ENCODE peak calls at places on chromosome 21, in nine cellular contexts. One of them, this sample, is unnamed.

GRCh38 chr21:26028183-26028582 is 142.4 kb downstream of the APP start:
- DNase-seq in GM23248: no peak
- DNase-seq in right cardiac atrium: no peak
- DNase-seq in thoracic aorta: no peak
- DNase-seq in CD8-positive, alpha-beta memory T cell: no peak
- DNase-seq in breast epithelium: no peak
- DNase-seq in heart left ventricle: no peak
- DNase-seq in ovary: no peak
- DNase-seq in lower lobe of right lung: no peak
- DNase-seq in this sample: no peak

GRCh38 chr21:25557170-25557569 is 50.1 kb downstream of the MRPL39 start:
- DNase-seq in GM23248: peak; percentile 9
- DNase-seq in right cardiac atrium: no peak
- DNase-seq in thoracic aorta: no peak
- DNase-seq in CD8-positive, alpha-beta memory T cell: no peak
- DNase-seq in breast epithelium: no peak
- DNase-seq in heart left ventricle: no peak
- DNase-seq in ovary: no peak
- DNase-seq in lower lobe of right lung: no peak
- DNase-seq in this sample: no peak

GRCh38 chr21:16865612-16866011 is 647.2 kb upstream of the CXADR start:
- DNase-seq in GM23248: peak; percentile 6
- DNase-seq in right cardiac atrium: no peak
- DNase-seq in thoracic aorta: no peak
- DNase-seq in CD8-positive, alpha-beta memory T cell: no peak
- DNase-seq in breast epithelium: no peak
- DNase-seq in heart left ventricle: no peak
- DNase-seq in ovary: no peak
- DNase-seq in lower lobe of right lung: no peak
- DNase-seq in this sample: no peak

GRCh38 chr21:27681038-27681437 is 714.1 kb upstream of the ADAMTS5 start:
- DNase-seq in GM23248: peak; percentile 61
- DNase-seq in right cardiac atrium: no peak
- DNase-seq in thoracic aorta: no peak
- DNase-seq in CD8-positive, alpha-beta memory T cell: no peak
- DNase-seq in breast epithelium: no peak
- DNase-seq in heart left ventricle: no peak
- DNase-seq in ovary: no peak
- DNase-seq in lower lobe of right lung: no peak
- DNase-seq in this sample: no peak

GRCh38 chr21:28832013-28832714 is 160.5 kb downstream of the LTN1 start:
- DNase-seq in GM23248: peak; percentile 37
- DNase-seq in right cardiac atrium: no peak
- DNase-seq in thoracic aorta: no peak
- DNase-seq in CD8-positive, alpha-beta memory T cell: peak; percentile 30
- DNase-seq in breast epithelium: no peak
- DNase-seq in heart left ventricle: no peak
- DNase-seq in ovary: no peak
- DNase-seq in lower lobe of right lung: no peak
- DNase-seq in this sample: peak; percentile 3

GRCh38 chr21:16195476-16195875 is 465.7 kb downstream of the USP25 start:
- DNase-seq in GM23248: peak; percentile 83
- DNase-seq in right cardiac atrium: no peak
- DNase-seq in thoracic aorta: no peak
- DNase-seq in CD8-positive, alpha-beta memory T cell: no peak
- DNase-seq in breast epithelium: no peak
- DNase-seq in heart left ventricle: no peak
- DNase-seq in ovary: no peak
- DNase-seq in lower lobe of right lung: no peak
- DNase-seq in this sample: no peak

GRCh38 chr21:42568377-42568776 is 54.7 kb downstream of the SLC37A1 start:
- DNase-seq in GM23248: no peak
- DNase-seq in right cardiac atrium: no peak
- DNase-seq in thoracic aorta: no peak
- DNase-seq in CD8-positive, alpha-beta memory T cell: no peak
- DNase-seq in breast epithelium: no peak
- DNase-seq in heart left ventricle: no peak
- DNase-seq in ovary: no peak
- DNase-seq in lower lobe of right lung: no peak
- DNase-seq in this sample: no peak

GRCh38 chr21:39727401-39728120 is 17.4 kb upstream of the IGSF5 start:
- DNase-seq in GM23248: no peak
- DNase-seq in right cardiac atrium: no peak
- DNase-seq in thoracic aorta: no peak
- DNase-seq in CD8-positive, alpha-beta memory T cell: no peak
- DNase-seq in breast epithelium: no peak
- DNase-seq in heart left ventricle: no peak
- DNase-seq in ovary: no peak
- DNase-seq in lower lobe of right lung: no peak
- DNase-seq in this sample: no peak

GRCh38 chr21:41932576-41933258 is 21.1 kb downstream of the C2CD2 start:
- DNase-seq in GM23248: peak; percentile 83
- DNase-seq in right cardiac atrium: peak; percentile 65
- DNase-seq in thoracic aorta: no peak
- DNase-seq in CD8-positive, alpha-beta memory T cell: no peak
- DNase-seq in breast epithelium: no peak
- DNase-seq in heart left ventricle: no peak
- DNase-seq in ovary: peak; percentile 49
- DNase-seq in lower lobe of right lung: peak; percentile 54
- DNase-seq in this sample: no peak

GRCh38 chr21:34817821-34818662 is 149.2 kb downstream of the CLIC6 start:
- DNase-seq in GM23248: no peak
- DNase-seq in right cardiac atrium: no peak
- DNase-seq in thoracic aorta: no peak
- DNase-seq in CD8-positive, alpha-beta memory T cell: no peak
- DNase-seq in breast epithelium: peak; percentile 83
- DNase-seq in heart left ventricle: no peak
- DNase-seq in ovary: no peak
- DNase-seq in lower lobe of right lung: no peak
- DNase-seq in this sample: no peak

GRCh38 chr21:15617968-15618367 is 111.8 kb upstream of the USP25 start:
- DNase-seq in GM23248: peak; percentile 57
- DNase-seq in right cardiac atrium: no peak
- DNase-seq in thoracic aorta: no peak
- DNase-seq in CD8-positive, alpha-beta memory T cell: no peak
- DNase-seq in breast epithelium: no peak
- DNase-seq in heart left ventricle: no peak
- DNase-seq in ovary: no peak
- DNase-seq in lower lobe of right lung: no peak
- DNase-seq in this sample: no peak

GRCh38 chr21:15006594-15007230 is 58.1 kb downstream of the NRIP1 start:
- DNase-seq in GM23248: no peak
- DNase-seq in right cardiac atrium: no peak
- DNase-seq in thoracic aorta: no peak
- DNase-seq in CD8-positive, alpha-beta memory T cell: no peak
- DNase-seq in breast epithelium: no peak
- DNase-seq in heart left ventricle: no peak
- DNase-seq in ovary: no peak
- DNase-seq in lower lobe of right lung: no peak
- DNase-seq in this sample: no peak

GRCh38 chr21:26389971-26390641 is 183.0 kb downstream of the CYYR1 start:
- DNase-seq in GM23248: peak; percentile 86
- DNase-seq in right cardiac atrium: no peak
- DNase-seq in thoracic aorta: no peak
- DNase-seq in CD8-positive, alpha-beta memory T cell: no peak
- DNase-seq in breast epithelium: no peak
- DNase-seq in heart left ventricle: no peak
- DNase-seq in ovary: no peak
- DNase-seq in lower lobe of right lung: no peak
- DNase-seq in this sample: no peak

GRCh38 chr21:41947596-41948403 is 6.0 kb downstream of the C2CD2 start:
- DNase-seq in GM23248: peak; percentile 86
- DNase-seq in right cardiac atrium: peak; percentile 65
- DNase-seq in thoracic aorta: no peak
- DNase-seq in CD8-positive, alpha-beta memory T cell: no peak
- DNase-seq in breast epithelium: no peak
- DNase-seq in heart left ventricle: no peak
- DNase-seq in ovary: peak; percentile 68
- DNase-seq in lower lobe of right lung: no peak
- DNase-seq in this sample: no peak

GRCh38 chr21:27819299-27819698 is 852.4 kb upstream of the ADAMTS5 start:
- DNase-seq in GM23248: no peak
- DNase-seq in right cardiac atrium: no peak
- DNase-seq in thoracic aorta: no peak
- DNase-seq in CD8-positive, alpha-beta memory T cell: no peak
- DNase-seq in breast epithelium: no peak
- DNase-seq in heart left ventricle: no peak
- DNase-seq in ovary: no peak
- DNase-seq in lower lobe of right lung: no peak
- DNase-seq in this sample: no peak

GRCh38 chr21:15005391-15005790 is 59.4 kb downstream of the NRIP1 start:
- DNase-seq in GM23248: peak; percentile 40
- DNase-seq in right cardiac atrium: no peak
- DNase-seq in thoracic aorta: no peak
- DNase-seq in CD8-positive, alpha-beta memory T cell: peak; percentile 53
- DNase-seq in breast epithelium: no peak
- DNase-seq in heart left ventricle: no peak
- DNase-seq in ovary: peak; percentile 66
- DNase-seq in lower lobe of right lung: no peak
- DNase-seq in this sample: no peak

GRCh38 chr21:31656199-31657095 is 3.0 kb upstream of the SOD1 start:
- DNase-seq in GM23248: peak; percentile 53
- DNase-seq in right cardiac atrium: no peak
- DNase-seq in thoracic aorta: no peak
- DNase-seq in CD8-positive, alpha-beta memory T cell: no peak
- DNase-seq in breast epithelium: no peak
- DNase-seq in heart left ventricle: no peak
- DNase-seq in ovary: no peak
- DNase-seq in lower lobe of right lung: no peak
- DNase-seq in this sample: no peak

GRCh38 chr21:41877901-41878830 is 978 bp downstream of the PRDM15 start:
- DNase-seq in GM23248: peak; percentile 81
- DNase-seq in right cardiac atrium: no peak
- DNase-seq in thoracic aorta: no peak
- DNase-seq in CD8-positive, alpha-beta memory T cell: peak; percentile 51
- DNase-seq in breast epithelium: peak; percentile 32
- DNase-seq in heart left ventricle: no peak
- DNase-seq in ovary: no peak
- DNase-seq in lower lobe of right lung: peak; percentile 63
- DNase-seq in this sample: peak; percentile 7

GRCh38 chr21:38060533-38060932 is 144.3 kb upstream of the KCNJ6 start:
- DNase-seq in GM23248: no peak
- DNase-seq in right cardiac atrium: no peak
- DNase-seq in thoracic aorta: no peak
- DNase-seq in CD8-positive, alpha-beta memory T cell: no peak
- DNase-seq in breast epithelium: no peak
- DNase-seq in heart left ventricle: no peak
- DNase-seq in ovary: no peak
- DNase-seq in lower lobe of right lung: no peak
- DNase-seq in this sample: no peak
- H3K27me3 ChIP-seq in GM23248: peaks cover 20% of the 10 kb centered on the region
- H3K27me3 ChIP-seq in right cardiac atrium: no peaks in the 10 kb centered on the region
- H3K27me3 ChIP-seq in thoracic aorta: no peaks in the 10 kb centered on the region
- H3K27me3 ChIP-seq in CD8-positive, alpha-beta memory T cell: no peaks in the 10 kb centered on the region
- H3K27me3 ChIP-seq in breast epithelium: no peaks in the 10 kb centered on the region
- H3K27me3 ChIP-seq in heart left ventricle: no peaks in the 10 kb centered on the region
- H3K27me3 ChIP-seq in ovary: no peaks in the 10 kb centered on the region
- H3K27me3 ChIP-seq in lower lobe of right lung: no peaks in the 10 kb centered on the region
- H3K27me3 ChIP-seq in this sample: no peaks in the 10 kb centered on the region

DNA sequence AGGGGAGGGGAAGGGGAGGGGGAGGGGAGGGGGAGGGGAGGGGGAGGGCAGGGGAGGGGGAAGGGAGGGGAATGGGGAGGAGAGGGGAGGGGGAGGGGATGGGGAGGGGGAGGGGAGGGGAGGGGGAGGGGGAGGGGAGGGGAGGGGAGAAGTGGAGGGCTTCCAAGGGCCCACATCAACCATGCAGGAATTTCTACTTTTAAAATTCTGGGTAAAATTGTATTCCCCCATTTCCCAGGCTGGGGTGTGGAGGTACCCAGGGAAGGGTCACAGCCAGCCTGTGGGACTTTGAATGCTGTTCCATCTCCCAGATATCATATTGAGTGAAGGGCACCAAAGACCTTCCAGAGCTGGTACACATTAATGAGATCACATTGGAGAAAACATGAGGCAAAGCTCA is 126.9 kb upstream of the ETS2 start:
- DNase-seq in GM23248: no peak
- DNase-seq in right cardiac atrium: no peak
- DNase-seq in thoracic aorta: no peak
- DNase-seq in CD8-positive, alpha-beta memory T cell: no peak
- DNase-seq in breast epithelium: no peak
- DNase-seq in heart left ventricle: no peak
- DNase-seq in ovary: no peak
- DNase-seq in lower lobe of right lung: no peak
- DNase-seq in this sample: no peak
- H3K27me3 ChIP-seq in GM23248: peaks cover 12% of the 10 kb centered on the region
- H3K27me3 ChIP-seq in right cardiac atrium: no peaks in the 10 kb centered on the region
- H3K27me3 ChIP-seq in thoracic aorta: no peaks in the 10 kb centered on the region
- H3K27me3 ChIP-seq in CD8-positive, alpha-beta memory T cell: no peaks in the 10 kb centered on the region
- H3K27me3 ChIP-seq in breast epithelium: no peaks in the 10 kb centered on the region
- H3K27me3 ChIP-seq in heart left ventricle: no peaks in the 10 kb centered on the region
- H3K27me3 ChIP-seq in ovary: no peaks in the 10 kb centered on the region
- H3K27me3 ChIP-seq in lower lobe of right lung: peaks cover 17% of the 10 kb centered on the region
- H3K27me3 ChIP-seq in this sample: no peaks in the 10 kb centered on the region

GRCh38 chr21:44686000-44686781 is 4.2 kb upstream of the KRTAP12-1 start:
- DNase-seq in GM23248: no peak
- DNase-seq in right cardiac atrium: no peak
- DNase-seq in thoracic aorta: no peak
- DNase-seq in CD8-positive, alpha-beta memory T cell: no peak
- DNase-seq in breast epithelium: no peak
- DNase-seq in heart left ventricle: no peak
- DNase-seq in ovary: no peak
- DNase-seq in lower lobe of right lung: peak; percentile 44
- DNase-seq in this sample: no peak
- H3K27me3 ChIP-seq in GM23248: peaks cover 33% of the 10 kb centered on the region
- H3K27me3 ChIP-seq in right cardiac atrium: no peaks in the 10 kb centered on the region
- H3K27me3 ChIP-seq in thoracic aorta: no peaks in the 10 kb centered on the region
- H3K27me3 ChIP-seq in CD8-positive, alpha-beta memory T cell: no peaks in the 10 kb centered on the region
- H3K27me3 ChIP-seq in breast epithelium: no peaks in the 10 kb centered on the region
- H3K27me3 ChIP-seq in heart left ventricle: peaks cover 13% of the 10 kb centered on the region
- H3K27me3 ChIP-seq in ovary: no peaks in the 10 kb centered on the region
- H3K27me3 ChIP-seq in lower lobe of right lung: peaks cover 22% of the 10 kb centered on the region
- H3K27me3 ChIP-seq in this sample: no peaks in the 10 kb centered on the region

GRCh38 chr21:33026878-33027400 is 1.2 kb downstream of the OLIG2 start:
- DNase-seq in GM23248: peak; percentile 32
- DNase-seq in right cardiac atrium: no peak
- DNase-seq in thoracic aorta: no peak
- DNase-seq in CD8-positive, alpha-beta memory T cell: no peak
- DNase-seq in breast epithelium: no peak
- DNase-seq in heart left ventricle: no peak
- DNase-seq in ovary: no peak
- DNase-seq in lower lobe of right lung: no peak
- DNase-seq in this sample: no peak

GRCh38 chr21:33025106-33025470 is 647 bp upstream of the OLIG2 start:
- DNase-seq in GM23248: no peak
- DNase-seq in right cardiac atrium: no peak
- DNase-seq in thoracic aorta: no peak
- DNase-seq in CD8-positive, alpha-beta memory T cell: no peak
- DNase-seq in breast epithelium: no peak
- DNase-seq in heart left ventricle: no peak
- DNase-seq in ovary: no peak
- DNase-seq in lower lobe of right lung: no peak
- DNase-seq in this sample: no peak

GRCh38 chr21:33025471-33026298 is at the start of gene OLIG2:
- DNase-seq in GM23248: no peak
- DNase-seq in right cardiac atrium: no peak
- DNase-seq in thoracic aorta: no peak
- DNase-seq in CD8-positive, alpha-beta memory T cell: no peak
- DNase-seq in breast epithelium: no peak
- DNase-seq in heart left ventricle: no peak
- DNase-seq in ovary: no peak
- DNase-seq in lower lobe of right lung: no peak
- DNase-seq in this sample: no peak

GRCh38 chr21:33027401-33028185 is 1.9 kb downstream of the OLIG2 start:
- DNase-seq in GM23248: no peak
- DNase-seq in right cardiac atrium: no peak
- DNase-seq in thoracic aorta: no peak
- DNase-seq in CD8-positive, alpha-beta memory T cell: no peak
- DNase-seq in breast epithelium: no peak
- DNase-seq in heart left ventricle: no peak
- DNase-seq in ovary: no peak
- DNase-seq in lower lobe of right lung: no peak
- DNase-seq in this sample: no peak

GRCh38 chr21:33026299-33026858 is 644 bp downstream of the OLIG2 start:
- DNase-seq in GM23248: no peak
- DNase-seq in right cardiac atrium: no peak
- DNase-seq in thoracic aorta: no peak
- DNase-seq in CD8-positive, alpha-beta memory T cell: no peak
- DNase-seq in breast epithelium: no peak
- DNase-seq in heart left ventricle: no peak
- DNase-seq in ovary: no peak
- DNase-seq in lower lobe of right lung: no peak
- DNase-seq in this sample: no peak
- H3K27me3 ChIP-seq in GM23248: peaks cover 97% of the 10 kb centered on the region
- H3K27me3 ChIP-seq in right cardiac atrium: peaks cover 4% of the 10 kb centered on the region
- H3K27me3 ChIP-seq in thoracic aorta: no peaks in the 10 kb centered on the region
- H3K27me3 ChIP-seq in CD8-positive, alpha-beta memory T cell: peaks cover 79% of the 10 kb centered on the region
- H3K27me3 ChIP-seq in breast epithelium: peaks cover 6% of the 10 kb centered on the region
- H3K27me3 ChIP-seq in heart left ventricle: peaks cover 99% of the 10 kb centered on the region
- H3K27me3 ChIP-seq in ovary: peaks cover 4% of the 10 kb centered on the region
- H3K27me3 ChIP-seq in lower lobe of right lung: peaks cover 100% of the 10 kb centered on the region
- H3K27me3 ChIP-seq in this sample: peaks cover 73% of the 10 kb centered on the region

This sample was measured in effector memory CD4-positive, alpha-beta T cell.